ENCODE peak calls at places on chromosome 5, in ten cellular contexts. Q is HT-29; W is AG09309; X is A549; V is fibroblast of pulmonary artery; F is GM12878; G is iris pigment epithelial cell; L is neural crest cell; P is activated CD8-positive, alpha-beta memory T cell treated with anti-CD3 and anti-CD28 coated beads for 48 hours; Y is AG04450. C is an unnamed sample.

GRCh38 chr5:171207256-171207866 is 101.7 kb upstream of the TLX3 start:
- DNase-seq in Q (peak; percentile 69), W (peak; percentile 16), X (peak; percentile 52), V (peak; percentile 71), F (no peak), G (peak; percentile 52), L (peak; percentile 33), P (no peak), Y (peak; percentile 6), C (peak; percentile 18)

GRCh38 chr5:159833846-159834245 is 82.4 kb upstream of the ADRA1B start:
- DNase-seq in Q (no peak), W (no peak), X (no peak), V (no peak), F (no peak), G (no peak), L (no peak), P (no peak), Y (no peak), C (no peak)

GRCh38 chr5:115151208-115151805 is 18.4 kb downstream of the TRIM36 start:
- DNase-seq in Q (no peak), W (no peak), X (no peak), V (no peak), F (no peak), G (no peak), L (no peak), P (no peak), Y (no peak), C (no peak)

GRCh38 chr5:148976569-148977321 is 86.1 kb downstream of the SH3TC2 start:
- DNase-seq in Q (no peak), W (no peak), X (no peak), V (no peak), F (no peak), G (peak; percentile 49), L (no peak), P (no peak), Y (no peak), C (no peak)

GRCh38 chr5:9781882-9782281 is 151.7 kb upstream of the TAS2R1 start:
- DNase-seq in Q (no peak), W (peak; percentile 86), X (no peak), V (no peak), F (no peak), G (no peak), L (no peak), P (no peak), Y (peak; percentile 59), C (no peak)

GRCh38 chr5:170266570-170267379 is 30.8 kb downstream of the LCP2 start:
- DNase-seq in Q (no peak), W (no peak), X (no peak), V (no peak), F (no peak), G (no peak), L (no peak), P (no peak), Y (no peak), C (no peak)

GRCh38 chr5:40507095-40507494 is 172.6 kb upstream of the PTGER4 start:
- DNase-seq in Q (peak; percentile 13), W (no peak), X (no peak), V (peak; percentile 5), F (no peak), G (no peak), L (no peak), P (no peak), Y (no peak), C (no peak)

GRCh38 chr5:151885138-151885908 is 39.3 kb downstream of the GLRA1 start:
- DNase-seq in Q (no peak), W (no peak), X (no peak), V (no peak), F (no peak), G (peak; percentile 26), L (no peak), P (no peak), Y (no peak), C (no peak)

GRCh38 chr5:113269023-113269997 is 165.5 kb downstream of the TSSK1B start:
- DNase-seq in Q (no peak), W (no peak), X (no peak), V (no peak), F (no peak), G (no peak), L (no peak), P (no peak), Y (no peak), C (no peak)

GRCh38 chr5:150789943-150790611 is 11.5 kb downstream of the SMIM3 start:
- DNase-seq in Q (peak; percentile 31), W (peak; percentile 98), X (peak; percentile 16), V (peak; percentile 96), F (peak; percentile 54), G (peak; percentile 100), L (no peak), P (no peak), Y (peak; percentile 95), C (peak; percentile 99)

GRCh38 chr5:124746916-124747769 is 704 bp upstream of the ZNF608 start:
- DNase-seq in Q (peak; percentile 74), W (no peak), X (peak; percentile 83), V (peak; percentile 98), F (peak; percentile 66), G (peak; percentile 96), L (peak; percentile 71), P (no peak), Y (peak; percentile 84), C (no peak)

GRCh38 chr5:175590471-175590881 is 67.4 kb upstream of the HRH2 start:
- DNase-seq in Q (peak; percentile 48), W (peak; percentile 94), X (no peak), V (peak; percentile 82), F (no peak), G (peak; percentile 22), L (no peak), P (no peak), Y (no peak), C (peak; percentile 49)

GRCh38 chr5:158364367-158364766 is 505.4 kb upstream of the CLINT1 start:
- DNase-seq in Q (no peak), W (no peak), X (no peak), V (no peak), F (no peak), G (no peak), L (no peak), P (no peak), Y (no peak), C (no peak)

GRCh38 chr5:116881921-116882531 is 307.4 kb upstream of the SEMA6A start:
- DNase-seq in Q (no peak), W (no peak), X (no peak), V (no peak), F (no peak), G (no peak), L (no peak), P (no peak), Y (no peak), C (no peak)